ENCODE peak calls at places on chromosome 15, in nine cellular contexts. O is AML-193; R is cardiac fibroblast; D is head of caudate nucleus; J is coronary artery; K is T-helper 2 cell; A is stimulated activated naive B cell treated with anti-CD40 and anti-IgM and Interleukin-4, amounts not matched to agents 10 μg/mL and 1 μg/mL and 100 μg/mL, for 72 hours; Z is CD4-positive, alpha-beta T cell; E is prostate gland. W is an unnamed sample.

GRCh38 chr15:60414016-60414682 is 16.4 kb upstream of the ANXA2 start:
- DNase-seq in O (no peak), R (peak), D (no peak), J (no peak), K (no peak), A (no peak), Z (no peak), E (no peak), W (peak)

GRCh38 chr15:62559049-62559733 is 394.1 kb upstream of the C2CD4B start:
- DNase-seq in O (no peak), R (peak), D (no peak), J (peak), K (no peak), A (no peak), Z (no peak), E (no peak), W (peak)

GRCh38 chr15:71109890-71110289 is 5.4 kb upstream of the THSD4 start:
- DNase-seq in O (no peak), R (no peak), D (no peak), J (no peak), K (no peak), A (no peak), Z (no peak), E (no peak), W (no peak)

GRCh38 chr15:80580536-80581260 is 114.4 kb upstream of the ABHD17C start:
- DNase-seq in O (no peak), R (no peak), D (no peak), J (no peak), K (no peak), A (no peak), Z (no peak), E (no peak), W (no peak)

GRCh38 chr15:42627485-42627884 is 52.1 kb downstream of the STARD9 start:
- DNase-seq in O (no peak), R (no peak), D (no peak), J (no peak), K (no peak), A (no peak), Z (no peak), E (no peak), W (no peak)

GRCh38 chr15:30791239-30791638 is 112.5 kb upstream of the FAN1 start:
- DNase-seq in O (no peak), R (no peak), D (no peak), J (no peak), K (no peak), A (no peak), Z (no peak), E (no peak), W (no peak)

GRCh38 chr15:40282144-40282869 is 557 bp downstream of the ANKRD63 start:
- DNase-seq in O (peak), R (no peak), D (peak), J (no peak), K (peak), A (peak), Z (peak), E (no peak), W (peak)

GRCh38 chr15:79035111-79035601 is 55.4 kb downstream of the RASGRF1 start:
- DNase-seq in O (no peak), R (no peak), D (no peak), J (no peak), K (no peak), A (no peak), Z (no peak), E (no peak), W (no peak)

GRCh38 chr15:71806452-71806931 is 3.9 kb upstream of the NR2E3 start:
- DNase-seq in O (no peak), R (peak), D (no peak), J (no peak), K (no peak), A (no peak), Z (no peak), E (no peak), W (peak)

GRCh38 chr15:51726302-51727073 is 11.0 kb downstream of the LYSMD2 start:
- DNase-seq in O (no peak), R (peak), D (peak), J (no peak), K (no peak), A (peak), Z (peak), E (no peak), W (peak)

GRCh38 chr15:41507820-41508290 is 5.8 kb downstream of the LTK start:
- DNase-seq in O (no peak), R (no peak), D (no peak), J (no peak), K (no peak), A (no peak), Z (no peak), E (no peak), W (no peak)

GRCh38 chr15:97683816-97684215 is 276.7 kb upstream of the ARRDC4 start:
- DNase-seq in O (no peak), R (no peak), D (no peak), J (no peak), K (no peak), A (no peak), Z (no peak), E (no peak), W (no peak)

GRCh38 chr15:89066280-89066679 is 22.0 kb upstream of the ABHD2 start:
- DNase-seq in O (no peak), R (no peak), D (no peak), J (no peak), K (no peak), A (no peak), Z (no peak), E (no peak), W (no peak)

GRCh38 chr15:84766461-84767005 is 18.1 kb downstream of the ZNF592 start:
- DNase-seq in O (no peak), R (no peak), D (no peak), J (no peak), K (no peak), A (no peak), Z (no peak), E (no peak), W (peak)

GRCh38 chr15:99873451-99873850 is 140.2 kb upstream of the LYSMD4 start:
- DNase-seq in O (no peak), R (no peak), D (no peak), J (no peak), K (no peak), A (no peak), Z (no peak), E (no peak), W (no peak)

W was measured in fibroblast of villous mesenchyme.